ENCODE peak calls at places on chromosomes 3 and 15, in five cellular contexts. One of them, this sample, is unnamed.

GRCh38 chr15:46315540-46315939 is 680.7 kb downstream of the SQOR start:
- DNase-seq in fibroblast of mammary gland: no peak
- DNase-seq in WERI-Rb-1: no peak
- DNase-seq in K562: no peak
- DNase-seq in right atrium auricular region: no peak
- DNase-seq in this sample: no peak

GRCh38 chr3:120272294-120272693 is 12.7 kb downstream of the GPR156 start:
- DNase-seq in right atrium auricular region: no peak
- DNase-seq in WERI-Rb-1: peak
- DNase-seq in fibroblast of mammary gland: no peak
- DNase-seq in K562: no peak
- DNase-seq in this sample: no peak

GRCh38 chr3:153166206-153166605 is 4.2 kb downstream of the RAP2B start:
- DNase-seq in fibroblast of mammary gland: no peak
- DNase-seq in K562: peak
- DNase-seq in right atrium auricular region: no peak
- DNase-seq in WERI-Rb-1: no peak
- DNase-seq in this sample: peak

GRCh38 chr3:63193647-63194046 is 84.5 kb upstream of the SYNPR start:
- DNase-seq in K562: no peak
- DNase-seq in right atrium auricular region: no peak
- DNase-seq in WERI-Rb-1: no peak
- DNase-seq in fibroblast of mammary gland: peak
- DNase-seq in this sample: peak

GRCh38 chr3:62497156-62497555 is 123.8 kb upstream of the FEZF2 start:
- DNase-seq in WERI-Rb-1: no peak
- DNase-seq in fibroblast of mammary gland: no peak
- DNase-seq in right atrium auricular region: no peak
- DNase-seq in K562: no peak
- DNase-seq in this sample: no peak

GRCh38 chr3:147049901-147050300 is 356.4 kb downstream of the ZIC4 start:
- DNase-seq in K562: no peak
- DNase-seq in WERI-Rb-1: no peak
- DNase-seq in fibroblast of mammary gland: peak
- DNase-seq in right atrium auricular region: no peak
- DNase-seq in this sample: no peak

GRCh38 chr3:107641572-107642307 is 119.0 kb downstream of the BBX start:
- DNase-seq in K562: no peak
- DNase-seq in fibroblast of mammary gland: peak
- DNase-seq in WERI-Rb-1: no peak
- DNase-seq in right atrium auricular region: no peak
- DNase-seq in this sample: no peak

GRCh38 chr3:197891-198491 is 1.4 kb downstream of the CHL1 start:
- DNase-seq in right atrium auricular region: no peak
- DNase-seq in WERI-Rb-1: peak
- DNase-seq in fibroblast of mammary gland: no peak
- DNase-seq in K562: no peak
- DNase-seq in this sample: no peak

GRCh38 chr3:13879102-13879945 is 547 bp downstream of the WNT7A start:
- DNase-seq in K562: no peak
- DNase-seq in fibroblast of mammary gland: no peak
- DNase-seq in right atrium auricular region: no peak
- DNase-seq in WERI-Rb-1: no peak
- DNase-seq in this sample: no peak

GRCh38 chr3:184672335-184672734 is 39.5 kb downstream of the MAGEF1 start:
- DNase-seq in fibroblast of mammary gland: no peak
- DNase-seq in WERI-Rb-1: no peak
- DNase-seq in K562: no peak
- DNase-seq in right atrium auricular region: no peak
- DNase-seq in this sample: no peak

GRCh38 chr15:57385923-57386390 is 9.7 kb downstream of the CGNL1 start:
- DNase-seq in WERI-Rb-1: no peak
- DNase-seq in K562: no peak
- DNase-seq in right atrium auricular region: no peak
- DNase-seq in fibroblast of mammary gland: no peak
- DNase-seq in this sample: no peak

GRCh38 chr3:117261907-117262518 is 552.4 kb downstream of the TUSC7 start:
- DNase-seq in fibroblast of mammary gland: no peak
- DNase-seq in WERI-Rb-1: no peak
- DNase-seq in right atrium auricular region: no peak
- DNase-seq in K562: no peak
- DNase-seq in this sample: no peak

GRCh38 chr15:83555383-83555782 is 98.5 kb upstream of the ADAMTSL3 start:
- DNase-seq in WERI-Rb-1: no peak
- DNase-seq in fibroblast of mammary gland: no peak
- DNase-seq in K562: no peak
- DNase-seq in right atrium auricular region: no peak
- DNase-seq in this sample: no peak

GRCh38 chr3:28667646-28668376 is 319.2 kb upstream of the AZI2 start:
- DNase-seq in right atrium auricular region: peak
- DNase-seq in K562: peak
- DNase-seq in fibroblast of mammary gland: peak
- DNase-seq in WERI-Rb-1: peak
- DNase-seq in this sample: peak

GRCh38 chr15:85753791-85754452 is 40.8 kb downstream of the KLHL25 start:
- DNase-seq in right atrium auricular region: no peak
- DNase-seq in K562: no peak
- DNase-seq in WERI-Rb-1: no peak
- DNase-seq in fibroblast of mammary gland: no peak
- DNase-seq in this sample: no peak

GRCh38 chr3:171874251-171874679 is 31.1 kb downstream of the TMEM212 start:
- DNase-seq in fibroblast of mammary gland: peak
- DNase-seq in WERI-Rb-1: no peak
- DNase-seq in right atrium auricular region: no peak
- DNase-seq in K562: no peak
- DNase-seq in this sample: no peak

GRCh38 chr15:68209735-68210408 is 4.7 kb upstream of the CALML4 start:
- DNase-seq in WERI-Rb-1: no peak
- DNase-seq in fibroblast of mammary gland: no peak
- DNase-seq in K562: no peak
- DNase-seq in right atrium auricular region: no peak
- DNase-seq in this sample: no peak

GRCh38 chr15:39783244-39783820 is 691 bp upstream of the FSIP1 start:
- DNase-seq in fibroblast of mammary gland: no peak
- DNase-seq in WERI-Rb-1: no peak
- DNase-seq in right atrium auricular region: no peak
- DNase-seq in K562: no peak
- DNase-seq in this sample: no peak

GRCh38 chr15:78051622-78052405 is 25.7 kb downstream of the TBC1D2B start:
- DNase-seq in K562: no peak
- DNase-seq in fibroblast of mammary gland: no peak
- DNase-seq in WERI-Rb-1: no peak
- DNase-seq in right atrium auricular region: no peak
- DNase-seq in this sample: peak

GRCh38 chr15:86916671-86917450 is 837.2 kb downstream of the AGBL1 start:
- DNase-seq in right atrium auricular region: no peak
- DNase-seq in fibroblast of mammary gland: no peak
- DNase-seq in K562: no peak
- DNase-seq in WERI-Rb-1: no peak
- DNase-seq in this sample: no peak

GRCh38 chr15:29050870-29051269 is 165.1 kb downstream of the APBA2 start:
- DNase-seq in right atrium auricular region: no peak
- DNase-seq in fibroblast of mammary gland: no peak
- DNase-seq in WERI-Rb-1: no peak
- DNase-seq in K562: no peak
- DNase-seq in this sample: peak

GRCh38 chr3:130404401-130404800 is 58.9 kb downstream of the COL6A5 start:
- DNase-seq in WERI-Rb-1: no peak
- DNase-seq in K562: no peak
- DNase-seq in right atrium auricular region: no peak
- DNase-seq in fibroblast of mammary gland: no peak
- DNase-seq in this sample: no peak

DNA sequence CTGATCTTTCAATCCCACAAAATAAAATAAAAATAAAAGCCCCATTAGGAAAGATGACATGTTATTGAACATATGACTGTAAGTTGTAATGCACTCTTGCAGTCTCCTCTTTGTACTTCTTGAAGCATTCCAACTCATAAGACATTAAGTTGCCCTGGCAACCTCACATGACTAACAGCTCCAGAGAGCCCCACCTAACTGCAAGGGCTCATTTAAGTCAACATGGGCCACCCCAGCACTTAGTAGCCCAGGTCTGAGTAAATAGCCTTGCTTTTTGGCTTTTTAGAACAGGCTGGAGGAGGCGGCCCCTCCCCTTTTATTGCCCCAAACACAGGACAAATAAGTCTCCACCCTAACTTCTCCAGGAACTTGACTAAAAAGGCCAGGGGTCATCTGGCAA is 135.1 kb downstream of the TMCO5A start:
- DNase-seq in right atrium auricular region: peak
- DNase-seq in fibroblast of mammary gland: peak
- DNase-seq in K562: no peak
- DNase-seq in WERI-Rb-1: no peak
- DNase-seq in this sample: no peak
- H3K4me3 ChIP-seq in right atrium auricular region: peak
- H3K4me3 ChIP-seq in fibroblast of mammary gland: peak
- H3K4me3 ChIP-seq in K562: no peak
- H3K4me3 ChIP-seq in WERI-Rb-1: no peak
- H3K4me3 ChIP-seq in this sample: no peak

DNA sequence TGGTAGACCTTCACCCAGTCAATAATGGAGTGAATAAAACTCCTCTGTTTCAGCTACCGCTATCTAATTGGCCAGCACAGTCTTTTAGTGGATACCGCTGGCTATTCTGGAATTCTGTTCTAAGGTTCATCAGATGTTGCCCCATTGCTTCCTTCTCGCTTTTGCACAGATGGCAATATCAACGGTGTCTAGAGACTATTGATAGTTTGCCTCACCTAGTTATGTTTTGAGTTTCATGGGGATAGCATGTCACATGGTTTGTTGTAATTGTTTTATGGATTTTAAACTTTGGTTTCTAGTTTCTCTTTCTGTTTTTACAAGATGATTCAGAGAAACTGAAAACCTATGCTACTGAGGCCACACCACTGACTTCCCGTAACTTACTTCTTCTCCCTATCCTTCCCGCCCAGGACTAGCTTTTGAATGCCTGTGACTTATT is 2.0 kb downstream of the XRN1 start:
- DNase-seq in K562: no peak
- DNase-seq in WERI-Rb-1: no peak
- DNase-seq in fibroblast of mammary gland: peak
- DNase-seq in right atrium auricular region: no peak
- DNase-seq in this sample: no peak
- H3K4me3 ChIP-seq in K562: peak
- H3K4me3 ChIP-seq in WERI-Rb-1: no peak
- H3K4me3 ChIP-seq in fibroblast of mammary gland: peak
- H3K4me3 ChIP-seq in right atrium auricular region: no peak
- H3K4me3 ChIP-seq in this sample: no peak

GRCh38 chr3:79983063-79983561 is 215.3 kb upstream of the ROBO1 start:
- DNase-seq in fibroblast of mammary gland: no peak
- DNase-seq in right atrium auricular region: no peak
- DNase-seq in K562: no peak
- DNase-seq in WERI-Rb-1: no peak
- DNase-seq in this sample: no peak

GRCh38 chr3:79979990-79980389 is 212.2 kb upstream of the ROBO1 start:
- DNase-seq in WERI-Rb-1: no peak
- DNase-seq in right atrium auricular region: no peak
- DNase-seq in K562: no peak
- DNase-seq in fibroblast of mammary gland: no peak
- DNase-seq in this sample: no peak

DNA sequence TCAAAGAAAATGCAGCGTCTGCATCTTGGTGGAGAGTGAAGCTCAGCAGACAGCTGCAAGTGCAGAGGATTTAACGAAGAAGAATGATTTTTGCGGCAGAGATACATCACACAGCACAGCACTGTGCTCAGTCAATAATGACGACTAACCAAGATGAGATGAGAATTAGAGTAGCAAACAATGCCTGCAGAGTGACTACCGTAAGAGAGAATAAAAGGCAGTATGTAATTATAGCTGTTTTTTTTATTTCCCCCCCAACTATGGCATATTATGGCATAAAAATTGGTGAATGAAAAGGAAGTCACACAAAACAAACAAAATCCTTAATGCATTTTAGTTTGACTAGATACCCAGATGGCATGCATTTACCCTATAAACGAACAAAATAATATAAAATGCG is 218.1 kb upstream of the ROBO1 start:
- DNase-seq in WERI-Rb-1: no peak
- DNase-seq in K562: no peak
- DNase-seq in fibroblast of mammary gland: no peak
- DNase-seq in right atrium auricular region: no peak
- DNase-seq in this sample: no peak
- H3K4me3 ChIP-seq in WERI-Rb-1: no peak
- H3K4me3 ChIP-seq in K562: no peak
- H3K4me3 ChIP-seq in fibroblast of mammary gland: no peak
- H3K4me3 ChIP-seq in right atrium auricular region: no peak
- H3K4me3 ChIP-seq in this sample: no peak

DNA sequence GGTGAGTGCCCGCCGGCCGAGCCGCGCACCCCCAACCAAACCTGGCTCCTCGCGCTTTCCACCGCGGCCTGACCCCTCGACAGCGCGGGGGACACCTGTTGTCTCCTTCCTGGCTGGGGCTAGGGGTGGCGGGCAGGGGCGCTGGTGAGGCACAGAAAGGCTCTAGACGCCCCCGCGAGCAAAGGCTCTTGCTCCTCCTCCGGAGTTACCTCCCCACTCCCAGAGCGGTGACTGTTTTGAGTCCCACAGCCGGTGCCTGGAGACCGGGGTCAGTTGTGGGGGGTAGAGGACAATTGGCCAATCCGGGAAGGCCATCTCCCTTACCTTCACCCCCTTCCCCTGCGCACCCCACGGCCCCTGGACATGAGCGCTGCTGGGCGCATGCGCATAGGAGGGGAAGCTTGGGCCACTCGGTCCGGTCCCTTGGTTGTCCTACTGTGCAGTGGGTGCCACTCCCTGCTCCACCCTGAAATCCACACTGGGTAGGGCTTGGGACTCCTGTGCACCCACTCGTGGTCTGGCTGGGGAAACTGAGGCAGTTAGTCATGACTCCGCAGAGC is 554 bp downstream of the CHST13 start:
- DNase-seq in right atrium auricular region: no peak
- DNase-seq in K562: peak
- DNase-seq in fibroblast of mammary gland: no peak
- DNase-seq in WERI-Rb-1: peak
- DNase-seq in this sample: no peak
- H3K4me3 ChIP-seq in right atrium auricular region: peak
- H3K4me3 ChIP-seq in K562: peak
- H3K4me3 ChIP-seq in fibroblast of mammary gland: peak
- H3K4me3 ChIP-seq in WERI-Rb-1: peak
- H3K4me3 ChIP-seq in this sample: no peak

GRCh38 chr15:76196949-76197315 is 114.3 kb downstream of the ETFA start:
- DNase-seq in fibroblast of mammary gland: no peak
- DNase-seq in K562: no peak
- DNase-seq in WERI-Rb-1: no peak
- DNase-seq in right atrium auricular region: no peak
- DNase-seq in this sample: no peak
- H3K4me3 ChIP-seq in fibroblast of mammary gland: no peak
- H3K4me3 ChIP-seq in K562: no peak
- H3K4me3 ChIP-seq in WERI-Rb-1: no peak
- H3K4me3 ChIP-seq in right atrium auricular region: no peak
- H3K4me3 ChIP-seq in this sample: no peak

This sample was measured in Jurkat, Clone E6-1.